ENCODE peak calls at places on chromosomes 2 and 18, in four cellular contexts. X is lower leg skin, U is transverse colon, R is hepatocyte. S is an unnamed sample.

GRCh38 chr2:239729681-239730566 is 295.2 kb downstream of the NDUFA10 start:
- DNase-seq in U (no peak), X (no peak), R (no peak), S (no peak)

GRCh38 chr2:219388845-219389156 is 1.1 kb upstream of the DNPEP start:
- DNase-seq in U (no peak), X (no peak), R (no peak), S (no peak)

GRCh38 chr2:25685741-25686140 is 12.4 kb upstream of the DTNB start:
- DNase-seq in R (no peak), U (no peak), X (no peak), S (no peak)

GRCh38 chr2:97267411-97268074 is 154.6 kb downstream of the ANKRD36 start:
- DNase-seq in U (peak; percentile 6), R (peak; percentile 3), X (peak; percentile 17), S (no peak)

GRCh38 chr2:62227386-62228075 is 31.6 kb downstream of the B3GNT2 start:
- DNase-seq in U (no peak), X (no peak), R (no peak), S (no peak)

GRCh38 chr2:165863816-165864221 is 69.8 kb upstream of the GALNT3 start:
- DNase-seq in U (no peak), R (no peak), X (no peak), S (no peak)

GRCh38 chr2:240293126-240293864 is 142.2 kb upstream of the GPC1 start:
- DNase-seq in X (no peak), R (no peak), U (no peak), S (no peak)

GRCh38 chr2:61949458-61950107 is 44.1 kb downstream of the COMMD1 start:
- DNase-seq in R (no peak), X (no peak), U (no peak), S (no peak)

GRCh38 chr2:35251156-35251555 is 1104.4 kb upstream of the CRIM1 start:
- DNase-seq in U (no peak), R (no peak), X (no peak), S (no peak)

GRCh38 chr2:183224933-183225332 is 100.7 kb downstream of the NUP35 start:
- DNase-seq in R (no peak), X (no peak), U (no peak), S (no peak)

GRCh38 chr2:205925373-205926337 is 160.3 kb downstream of the INO80D start:
- DNase-seq in U (peak; percentile 81), R (peak; percentile 89), X (peak; percentile 50), S (peak; percentile 22)

GRCh38 chr18:22032392-22032961 is 136.9 kb upstream of the GATA6 start:
- DNase-seq in X (no peak), R (peak; percentile 85), U (peak; percentile 20), S (no peak)

GRCh38 chr2:186129767-186130581 is 356.1 kb upstream of the ZC3H15 start:
- DNase-seq in R (no peak), X (no peak), U (no peak), S (no peak)

GRCh38 chr2:232349546-232349945 is 29.0 kb upstream of the ALPP start:
- DNase-seq in R (no peak), U (no peak), X (no peak), S (no peak)

GRCh38 chr2:119873350-119874013 is 113.8 kb downstream of the PTPN4 start:
- DNase-seq in X (no peak), R (peak; percentile 7), U (no peak), S (no peak)

GRCh38 chr18:78977627-78978271 is 1.9 kb upstream of the SALL3 start:
- DNase-seq in X (no peak), R (no peak), U (no peak), S (no peak)

GRCh38 chr2:120317180-120317533 is 28.8 kb upstream of the INHBB start:
- DNase-seq in R (no peak), U (no peak), X (no peak), S (no peak)

GRCh38 chr2:32060266-32060665 is 3.1 kb upstream of the SPAST start:
- DNase-seq in U (no peak), X (no peak), R (no peak), S (no peak)

GRCh38 chr2:238915196-238915595 is 67.3 kb downstream of the TWIST2 start:
- DNase-seq in X (no peak), U (no peak), R (no peak), S (no peak)

GRCh38 chr2:235610696-235611257 is 116.9 kb downstream of the AGAP1 start:
- DNase-seq in U (no peak), X (no peak), R (no peak), S (no peak)

GRCh38 chr2:17649026-17649425 is 104.6 kb downstream of the SMC6 start:
- DNase-seq in R (no peak), X (no peak), U (peak; percentile 41), S (no peak)

GRCh38 chr2:239296020-239296932 is 104.5 kb downstream of the HDAC4 start:
- DNase-seq in R (peak; percentile 58), U (peak; percentile 13), X (no peak), S (no peak)

GRCh38 chr2:74198461-74199274 is at the start of gene MTHFD2:
- DNase-seq in R (peak; percentile 97), U (peak; percentile 94), X (peak; percentile 84), S (peak; percentile 85)

GRCh38 chr2:28160986-28161425 is 231.7 kb upstream of the FOSL2 start:
- DNase-seq in U (no peak), R (no peak), X (no peak), S (no peak)

GRCh38 chr2:113080134-113080533 is 12.4 kb downstream of the IL1F10 start:
- DNase-seq in U (peak; percentile 11), X (peak; percentile 36), R (peak; percentile 57), S (peak; percentile 27)

GRCh38 chr2:161586517-161587167 is 37.6 kb upstream of the SLC4A10 start:
- DNase-seq in X (no peak), U (no peak), R (peak; percentile 15), S (peak; percentile 19)

GRCh38 chr18:32530947-32531651 is 60.4 kb upstream of the GAREM1 start:
- DNase-seq in X (no peak), R (peak; percentile 65), U (no peak), S (peak; percentile 13)

GRCh38 chr18:80178935-80179818 is 68.1 kb downstream of the PARD6G start:
- DNase-seq in R (no peak), X (no peak), U (no peak), S (no peak)

GRCh38 chr2:228722311-228722710 is 540.8 kb upstream of the SPHKAP start:
- DNase-seq in U (no peak), R (no peak), X (no peak), S (no peak)

GRCh38 chr2:105681927-105682326 is 62.8 kb upstream of the NCK2 start:
- DNase-seq in U (no peak), X (no peak), R (no peak), S (no peak)

GRCh38 chr2:167764772-167765341 is 482.5 kb downstream of the STK39 start:
- DNase-seq in X (no peak), R (no peak), U (no peak), S (no peak)

GRCh38 chr2:207142461-207142860 is 23.3 kb downstream of the KLF7 start:
- DNase-seq in R (no peak), X (no peak), U (no peak), S (no peak)

GRCh38 chr2:127932199-127932877 is 46.6 kb upstream of the AMMECR1L start:
- DNase-seq in U (no peak), R (peak; percentile 19), X (no peak), S (no peak)

GRCh38 chr2:181354626-181355025 is 102.6 kb upstream of the ITGA4 start:
- DNase-seq in X (no peak), R (no peak), U (no peak), S (no peak)

GRCh38 chr2:120673205-120673550 is 62.5 kb upstream of the GLI2 start:
- DNase-seq in X (no peak), U (no peak), R (no peak), S (no peak)

DNA sequence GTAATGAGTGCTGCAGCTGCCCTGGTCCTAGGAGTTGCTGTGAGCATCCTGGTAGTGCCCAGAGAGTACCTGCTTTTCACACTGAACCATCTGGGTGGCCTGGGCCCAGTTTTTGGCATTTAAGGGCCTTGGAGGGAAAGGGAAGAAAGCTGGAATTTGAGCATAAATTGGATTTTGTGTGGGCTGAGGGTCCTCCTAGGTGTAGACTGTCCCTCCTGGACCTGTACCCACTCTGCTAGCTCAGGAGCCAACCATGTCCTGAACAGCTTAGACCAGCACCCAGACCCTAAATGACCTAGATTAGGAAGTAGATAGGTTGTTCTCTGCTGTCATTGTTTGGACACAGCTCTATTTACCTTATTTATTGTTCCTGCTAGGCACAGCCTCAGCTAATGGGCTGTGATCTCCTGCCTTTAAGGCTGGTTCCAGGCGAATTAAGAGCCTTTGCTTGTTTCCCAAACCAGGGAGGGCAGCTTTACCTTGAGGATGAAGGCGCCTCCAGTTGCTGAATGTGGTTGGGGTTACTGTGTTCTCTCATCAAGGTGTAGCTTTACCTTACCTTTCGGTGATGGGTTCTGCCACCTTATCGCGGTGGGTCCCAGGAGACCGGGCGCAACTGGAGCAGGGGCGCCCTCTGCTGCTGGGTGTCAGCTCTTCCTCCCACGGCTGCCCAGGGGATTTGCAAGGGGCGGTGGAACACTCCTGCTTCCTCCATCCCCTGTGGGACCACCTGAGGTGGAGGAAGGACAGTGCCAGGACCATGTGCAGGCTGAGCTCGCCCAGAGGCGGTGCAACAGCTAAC is 34.4 kb downstream of the ITGA6 start:
- DNase-seq in X (no peak), U (peak; percentile 84), R (peak; percentile 79), S (peak; percentile 84)
- H3K4me3 ChIP-seq in X (no peak overlapping the region), U (no peak overlapping the region), R (no peak overlapping the region), S (peak overlapping the region; percentile 74)

GRCh38 chr2:30500699-30501098 is 53.7 kb downstream of the LCLAT1 start:
- DNase-seq in R (no peak), U (no peak), X (no peak), S (no peak)
- H3K4me3 ChIP-seq in R (no peak overlapping the region), U (no peak overlapping the region), X (no peak overlapping the region), S (no peak overlapping the region)

DNA sequence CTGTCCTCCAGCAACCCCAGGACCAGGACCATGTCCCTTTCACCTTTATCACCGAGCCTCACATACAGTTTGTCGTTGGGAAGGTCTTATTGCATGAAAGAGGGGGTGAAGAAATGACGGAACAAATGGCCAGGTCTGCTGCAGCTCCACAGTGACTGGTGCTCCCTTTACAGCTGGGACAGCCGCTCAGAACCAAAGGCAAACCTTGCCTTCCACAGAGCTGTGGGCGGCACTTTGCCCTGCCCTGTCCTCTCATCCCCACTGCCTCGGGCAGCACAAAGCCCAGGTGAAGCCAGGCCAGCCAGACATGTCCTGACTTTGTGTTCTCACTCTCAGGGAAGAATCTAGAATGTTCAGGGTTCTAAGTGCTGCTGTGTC is 961 bp downstream of the GPR55 start:
- DNase-seq in X (no peak), U (peak; percentile 3), R (no peak), S (no peak)
- H3K4me3 ChIP-seq in X (no peak overlapping the region), U (no peak overlapping the region), R (no peak overlapping the region), S (peak overlapping the region; percentile 68)

DNA sequence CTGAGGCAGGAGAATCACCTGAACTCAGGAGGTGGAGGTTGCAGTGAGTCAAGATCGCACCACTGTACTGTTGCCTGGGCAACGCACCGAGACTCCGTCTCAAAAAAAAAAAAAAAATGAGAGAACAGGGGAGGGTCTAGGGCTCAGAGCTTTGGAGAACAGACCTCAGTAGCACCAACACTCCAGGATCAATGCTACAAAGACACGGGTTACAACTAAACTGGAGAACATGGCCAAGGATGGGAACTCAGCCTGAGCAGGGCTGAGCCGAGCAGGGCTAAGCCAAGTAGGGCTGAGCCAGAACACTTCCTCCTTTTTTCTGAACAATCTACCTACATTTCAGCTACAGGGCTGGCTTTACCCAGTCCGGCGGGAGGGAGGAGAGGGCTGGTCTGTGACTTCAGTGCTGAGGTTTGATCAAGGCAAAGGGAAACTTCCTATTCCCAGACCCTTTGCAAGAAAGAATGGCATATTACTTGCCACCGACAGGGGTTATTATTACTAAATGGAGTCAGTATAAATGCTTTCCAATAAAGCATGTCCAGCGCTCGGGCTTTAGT is 2.9 kb upstream of the CASP8 start:
- DNase-seq in R (peak; percentile 46), X (no peak), U (peak; percentile 62), S (peak; percentile 42)
- H3K4me3 ChIP-seq in R (peak overlapping the region; percentile 44), X (no peak overlapping the region), U (peak overlapping the region; percentile 76), S (peak overlapping the region; percentile 100)